ENCODE peak calls at places on chromosomes 7 and 10, in eight cellular contexts. R, N, E, J, H, T, B and A are unnamed samples.

GRCh38 chr7:7512861-7513597 is 22.6 kb downstream of the COL28A1 start:
- DNase-seq in R (no peak), N (peak; percentile 5), E (no peak), J (no peak), H (no peak), T (no peak), B (no peak), A (peak; percentile 73)

GRCh38 chr10:84341983-84342382 is 13.6 kb downstream of the CCSER2 start:
- DNase-seq in R (no peak), N (peak; percentile 30), E (no peak), J (no peak), H (no peak), T (no peak), B (no peak), A (no peak)

GRCh38 chr10:30453764-30454527 is 20.0 kb downstream of the MAP3K8 start:
- DNase-seq in R (no peak), N (no peak), E (no peak), J (no peak), H (no peak), T (no peak), B (no peak), A (peak; percentile 11)

GRCh38 chr10:22475857-22476600 is 130.7 kb downstream of the SPAG6 start:
- DNase-seq in R (peak; percentile 82), N (no peak), E (no peak), J (peak; percentile 53), H (no peak), T (no peak), B (no peak), A (no peak)

GRCh38 chr7:55641811-55642210 is 69.5 kb upstream of the VOPP1 start:
- DNase-seq in R (no peak), N (no peak), E (no peak), J (no peak), H (peak; percentile 21), T (no peak), B (no peak), A (no peak)

GRCh38 chr7:156676263-156676662 is 35.7 kb downstream of the RNF32 start:
- DNase-seq in R (no peak), N (no peak), E (no peak), J (no peak), H (no peak), T (no peak), B (no peak), A (no peak)

GRCh38 chr7:618539-619355 is 99.1 kb upstream of the PDGFA start:
- DNase-seq in R (no peak), N (no peak), E (no peak), J (no peak), H (no peak), T (peak; percentile 91), B (no peak), A (peak; percentile 71)

GRCh38 chr10:20276127-20276979 is 460.1 kb downstream of the PLXDC2 start:
- DNase-seq in R (peak; percentile 84), N (no peak), E (no peak), J (no peak), H (peak; percentile 54), T (peak; percentile 65), B (no peak), A (no peak)

GRCh38 chr10:97764519-97764931 is 7.3 kb downstream of the SFRP5 start:
- DNase-seq in R (no peak), N (no peak), E (no peak), J (no peak), H (no peak), T (peak; percentile 81), B (no peak), A (no peak)

GRCh38 chr7:37052673-37053072 is 328.4 kb upstream of the AOAH start:
- DNase-seq in R (peak; percentile 82), N (peak; percentile 48), E (peak; percentile 65), J (peak; percentile 63), H (peak; percentile 7), T (peak; percentile 44), B (no peak), A (peak; percentile 20)

GRCh38 chr7:91266067-91266930 is 2.1 kb downstream of the FZD1 start:
- DNase-seq in R (peak; percentile 50), N (no peak), E (peak; percentile 72), J (peak; percentile 43), H (no peak), T (no peak), B (no peak), A (peak; percentile 19)

GRCh38 chr10:35027567-35027966 is 62.6 kb downstream of the CUL2 start:
- DNase-seq in R (no peak), N (no peak), E (peak; percentile 53), J (no peak), H (peak; percentile 88), T (peak; percentile 12), B (no peak), A (no peak)

GRCh38 chr7:91420606-91421390 is 156.6 kb downstream of the FZD1 start:
- DNase-seq in R (no peak), N (no peak), E (no peak), J (peak; percentile 41), H (no peak), T (no peak), B (no peak), A (no peak)

GRCh38 chr7:98232276-98232585 is 19.8 kb downstream of the TECPR1 start:
- DNase-seq in R (no peak), N (no peak), E (no peak), J (no peak), H (no peak), T (no peak), B (no peak), A (no peak)

GRCh38 chr7:65798111-65799075 is 74.5 kb upstream of the VKORC1L1 start:
- DNase-seq in R (peak; percentile 31), N (no peak), E (peak; percentile 57), J (no peak), H (peak; percentile 35), T (no peak), B (no peak), A (no peak)

GRCh38 chr10:90204131-90204955 is 503.0 kb downstream of the KIF20B start:
- DNase-seq in R (no peak), N (no peak), E (no peak), J (no peak), H (peak; percentile 51), T (no peak), B (no peak), A (no peak)

GRCh38 chr10:51368943-51369342 is 294.7 kb downstream of the PRKG1 start:
- DNase-seq in R (no peak), N (no peak), E (no peak), J (no peak), H (peak; percentile 28), T (no peak), B (no peak), A (no peak)

GRCh38 chr7:124942405-124942804 is 12.8 kb upstream of the POT1 start:
- DNase-seq in R (no peak), N (no peak), E (no peak), J (no peak), H (no peak), T (no peak), B (no peak), A (no peak)

DNA sequence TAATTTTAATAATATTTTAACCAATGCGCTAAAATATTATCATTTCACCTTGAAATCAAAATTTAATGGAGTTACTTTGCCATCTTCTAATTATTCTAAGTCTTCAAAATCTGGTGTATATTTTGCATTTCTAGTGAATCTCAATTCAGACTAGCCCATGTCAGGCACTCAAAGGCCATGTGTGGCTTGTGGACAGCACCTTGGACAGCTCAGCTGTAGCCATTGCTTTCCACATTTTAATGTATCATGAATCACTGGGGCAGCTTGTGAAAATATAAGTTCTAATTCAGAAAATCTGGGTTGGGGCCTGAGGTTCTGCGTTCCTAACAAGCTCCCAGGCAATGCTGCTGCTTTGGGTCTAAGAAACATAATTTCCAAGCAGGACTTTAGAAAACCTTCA is 57.2 kb downstream of the MGAM2 start:
- DNase-seq in R (peak; percentile 15), N (no peak), E (no peak), J (no peak), H (peak; percentile 27), T (no peak), B (no peak), A (no peak)
- TF ChIP-seq CTCF in R (no peak), N (no peak), E (no peak), J (no peak), H (no peak), T (no peak), B (no peak), A (no peak)

GRCh38 chr10:110684800-110685446 is 40.8 kb downstream of the RBM20 start:
- DNase-seq in R (no peak), N (no peak), E (peak; percentile 73), J (peak; percentile 59), H (no peak), T (no peak), B (no peak), A (no peak)
- H3K9ac ChIP-seq in R (no peak overlapping the region), N (no peak overlapping the region), E (no peak overlapping the region), J (no peak overlapping the region), H (no peak overlapping the region), T (no peak overlapping the region), B (no peak overlapping the region), A (no peak overlapping the region)

GRCh38 chr7:39609462-39610149 is 13.8 kb upstream of the RALA start:
- DNase-seq in R (peak; percentile 72), N (no peak), E (no peak), J (peak; percentile 54), H (no peak), T (no peak), B (no peak), A (no peak)
- TF ChIP-seq CTCF in R (peak; percentile 46), N (no peak), E (no peak), J (peak; percentile 50), H (no peak), T (no peak), B (no peak), A (no peak)

DNA sequence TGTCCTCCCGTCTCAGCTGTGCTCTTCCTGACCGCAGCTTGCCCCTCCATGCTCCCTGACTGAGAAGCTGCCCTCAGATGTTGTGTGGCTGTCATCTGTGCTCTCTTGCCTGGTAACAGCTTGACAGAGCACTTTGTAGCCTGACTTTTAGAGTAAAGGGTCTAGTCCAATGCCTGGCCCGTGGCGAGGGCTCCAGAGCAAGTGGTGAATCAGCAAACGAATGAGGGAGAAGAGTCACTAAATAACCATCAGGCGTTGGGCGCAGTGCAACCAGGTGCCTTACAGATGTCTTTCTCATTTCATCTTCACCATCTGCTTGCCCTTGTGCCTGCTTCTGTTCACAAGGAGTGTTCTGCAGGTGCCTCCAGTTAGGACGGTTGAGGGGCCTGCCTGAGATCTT is 45.6 kb downstream of the MKI67 start:
- DNase-seq in R (no peak), N (no peak), E (no peak), J (peak; percentile 10), H (no peak), T (no peak), B (no peak), A (no peak)
- H3K9ac ChIP-seq in R (no peak overlapping the region), N (no peak overlapping the region), E (no peak overlapping the region), J (no peak overlapping the region), H (no peak overlapping the region), T (no peak overlapping the region), B (no peak overlapping the region), A (no peak overlapping the region)

GRCh38 chr10:92688927-92689662 is 660 bp upstream of the HHEX start:
- DNase-seq in R (peak; percentile 63), N (peak; percentile 71), E (peak; percentile 53), J (peak; percentile 61), H (peak; percentile 20), T (peak; percentile 55), B (no peak), A (peak; percentile 31)
- TF ChIP-seq CTCF in R (no peak), N (peak; percentile 25), E (peak; percentile 6), J (peak; percentile 40), H (no peak), T (peak; percentile 69), B (no peak), A (no peak)

GRCh38 chr10:86798636-86799035 is 42.2 kb downstream of the BMPR1A start:
- DNase-seq in R (no peak), N (no peak), E (peak; percentile 46), J (no peak), H (no peak), T (no peak), B (no peak), A (no peak)
- H3K9ac ChIP-seq in R (no peak overlapping the region), N (no peak overlapping the region), E (no peak overlapping the region), J (no peak overlapping the region), H (no peak overlapping the region), T (no peak overlapping the region), B (no peak overlapping the region), A (no peak overlapping the region)